ENCODE peak calls at places on chromosomes 16 and 17, in ten cellular contexts. N is prostate gland, W is sigmoid colon, L is HCT116, H is GM23338, P is K562, M is upper lobe of left lung, G is transverse colon, Z is endothelial cell of umbilical vein, Q is breast epithelium. D is an unnamed sample.

GRCh38 chr17:51164911-51165679 is 1.1 kb upstream of the NME2 start:
- DNase-seq in N (no peak), W (no peak), L (no peak), H (peak), P (no peak), M (peak), G (no peak), Z (no peak), Q (no peak), D (peak)

GRCh38 chr16:7397901-7398300 is 65.3 kb downstream of the RBFOX1 start:
- DNase-seq in N (no peak), W (no peak), L (no peak), H (no peak), P (no peak), M (no peak), G (no peak), Z (no peak), Q (no peak), D (no peak)

GRCh38 chr17:1053661-1054360 is 56.9 kb downstream of the TIMM22 start:
- DNase-seq in N (no peak), W (no peak), L (no peak), H (no peak), P (no peak), M (no peak), G (no peak), Z (no peak), Q (no peak), D (no peak)

GRCh38 chr17:47727704-47728036 is 5.4 kb upstream of the TBX21 start:
- DNase-seq in N (no peak), W (no peak), L (no peak), H (no peak), P (no peak), M (no peak), G (no peak), Z (no peak), Q (no peak), D (no peak)

GRCh38 chr17:41610965-41611640 is 1.5 kb downstream of the KRT16 start:
- DNase-seq in N (no peak), W (peak), L (no peak), H (no peak), P (no peak), M (peak), G (no peak), Z (no peak), Q (no peak), D (no peak)

GRCh38 chr16:70523621-70524405 is at the start of gene SF3B3:
- DNase-seq in N (peak), W (peak), L (no peak), H (peak), P (peak), M (peak), G (peak), Z (peak), Q (peak), D (peak)

GRCh38 chr16:67406111-67406593 is 10.1 kb downstream of the ZDHHC1 start:
- DNase-seq in N (no peak), W (peak), L (no peak), H (no peak), P (no peak), M (peak), G (no peak), Z (peak), Q (no peak), D (no peak)

GRCh38 chr17:14325618-14326167 is 24.8 kb downstream of the HS3ST3B1 start:
- DNase-seq in N (no peak), W (no peak), L (no peak), H (no peak), P (no peak), M (no peak), G (no peak), Z (no peak), Q (no peak), D (no peak)

GRCh38 chr17:28712037-28712704 is 483 bp upstream of the PROCA1 start:
- DNase-seq in N (no peak), W (no peak), L (no peak), H (peak), P (peak), M (peak), G (peak), Z (no peak), Q (no peak), D (no peak)

GRCh38 chr16:10033561-10033960 is 148.7 kb downstream of the GRIN2A start:
- DNase-seq in N (no peak), W (no peak), L (no peak), H (no peak), P (no peak), M (no peak), G (no peak), Z (no peak), Q (no peak), D (no peak)

GRCh38 chr16:87778476-87778829 is 12.7 kb upstream of the KLHDC4 start:
- DNase-seq in N (no peak), W (no peak), L (no peak), H (no peak), P (no peak), M (no peak), G (no peak), Z (no peak), Q (no peak), D (no peak)

GRCh38 chr16:87276091-87276561 is 41.1 kb downstream of the C16orf95 start:
- DNase-seq in N (no peak), W (no peak), L (no peak), H (no peak), P (no peak), M (peak), G (no peak), Z (peak), Q (no peak), D (no peak)

GRCh38 chr16:28019218-28019617 is 44.3 kb downstream of the GSG1L start:
- DNase-seq in N (no peak), W (no peak), L (no peak), H (no peak), P (no peak), M (no peak), G (no peak), Z (no peak), Q (no peak), D (no peak)

GRCh38 chr17:77246110-77247047 is 105.6 kb downstream of the SEC14L1 start:
- DNase-seq in N (no peak), W (no peak), L (no peak), H (no peak), P (no peak), M (no peak), G (peak), Z (no peak), Q (no peak), D (no peak)

GRCh38 chr17:78202666-78203065 is 11.4 kb upstream of the BIRC5 start:
- DNase-seq in N (no peak), W (no peak), L (no peak), H (no peak), P (no peak), M (no peak), G (no peak), Z (no peak), Q (no peak), D (no peak)

GRCh38 chr17:7631398-7632380 is 1.8 kb downstream of the SHBG start:
- DNase-seq in N (no peak), W (no peak), L (no peak), H (no peak), P (no peak), M (no peak), G (no peak), Z (no peak), Q (no peak), D (no peak)

GRCh38 chr17:37710344-37710886 is 34.4 kb downstream of the HNF1B start:
- DNase-seq in N (peak), W (no peak), L (peak), H (peak), P (peak), M (no peak), G (peak), Z (peak), Q (no peak), D (no peak)

GRCh38 chr17:28726396-28726911 is 421 bp upstream of the TLCD1 start:
- DNase-seq in N (peak), W (peak), L (peak), H (peak), P (no peak), M (no peak), G (peak), Z (no peak), Q (no peak), D (no peak)

GRCh38 chr17:46044286-46044928 is 45.4 kb downstream of the STH start:
- DNase-seq in N (peak), W (peak), L (peak), H (peak), P (peak), M (no peak), G (peak), Z (peak), Q (peak), D (no peak)

GRCh38 chr16:26050489-26050888 is 358.7 kb downstream of the HS3ST4 start:
- DNase-seq in N (no peak), W (no peak), L (no peak), H (no peak), P (no peak), M (no peak), G (no peak), Z (no peak), Q (no peak), D (no peak)

GRCh38 chr17:44906010-44906646 is 6.9 kb upstream of the EFTUD2 start:
- DNase-seq in N (no peak), W (no peak), L (peak), H (no peak), P (no peak), M (no peak), G (no peak), Z (peak), Q (no peak), D (no peak)

GRCh38 chr17:17134952-17135340 is 71.2 kb downstream of the PLD6 start:
- DNase-seq in N (no peak), W (no peak), L (no peak), H (no peak), P (no peak), M (no peak), G (no peak), Z (no peak), Q (no peak), D (no peak)

GRCh38 chr16:19005561-19006445 is 22.1 kb downstream of the TMC7 start:
- DNase-seq in N (no peak), W (no peak), L (peak), H (peak), P (no peak), M (no peak), G (peak), Z (peak), Q (no peak), D (no peak)
- TF ChIP-seq POLR2AphosphoS5 in N (no peak), W (no peak), L (no peak), H (no peak), P (no peak), M (no peak), G (peak), Z (peak), Q (no peak), D (peak)

GRCh38 chr16:53937068-53937614 is 233.2 kb downstream of the FTO start:
- DNase-seq in N (no peak), W (no peak), L (no peak), H (no peak), P (no peak), M (no peak), G (no peak), Z (no peak), Q (no peak), D (no peak)

GRCh38 chr16:53933407-53933806 is 229.5 kb downstream of the FTO start:
- DNase-seq in N (no peak), W (no peak), L (no peak), H (no peak), P (no peak), M (no peak), G (no peak), Z (no peak), Q (no peak), D (no peak)

GRCh38 chr16:53932975-53933374 is 229.0 kb downstream of the FTO start:
- DNase-seq in N (no peak), W (no peak), L (no peak), H (no peak), P (no peak), M (no peak), G (no peak), Z (no peak), Q (no peak), D (no peak)

GRCh38 chr16:53926209-53926608 is 222.3 kb downstream of the FTO start:
- DNase-seq in N (no peak), W (no peak), L (no peak), H (no peak), P (no peak), M (no peak), G (no peak), Z (no peak), Q (no peak), D (no peak)

DNA sequence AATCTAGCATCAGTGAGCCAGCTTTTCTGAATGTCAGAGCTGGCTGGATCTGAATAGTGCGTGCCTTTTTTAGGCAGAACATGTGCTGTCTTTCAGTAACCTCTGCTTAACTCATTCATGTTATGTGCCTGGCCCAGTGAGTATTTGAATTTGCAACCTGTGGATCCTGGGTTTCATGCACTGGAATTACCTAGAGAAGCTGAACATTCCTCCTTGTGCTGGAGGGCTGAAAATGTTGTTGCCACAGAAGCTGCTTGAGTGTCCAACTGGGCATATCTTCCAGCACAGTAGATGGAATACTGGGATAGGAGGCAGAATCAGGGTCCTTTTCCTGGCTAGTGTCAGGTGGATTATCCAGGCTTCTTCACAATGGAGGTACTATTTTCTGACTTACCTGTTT is 228.0 kb downstream of the FTO start:
- DNase-seq in N (no peak), W (no peak), L (no peak), H (no peak), P (no peak), M (no peak), G (no peak), Z (no peak), Q (no peak), D (no peak)
- H3K4me3 ChIP-seq in N (no peak), W (no peak), L (no peak), H (no peak), P (no peak), M (no peak), G (no peak), Z (no peak), Q (no peak), D (no peak)

DNA sequence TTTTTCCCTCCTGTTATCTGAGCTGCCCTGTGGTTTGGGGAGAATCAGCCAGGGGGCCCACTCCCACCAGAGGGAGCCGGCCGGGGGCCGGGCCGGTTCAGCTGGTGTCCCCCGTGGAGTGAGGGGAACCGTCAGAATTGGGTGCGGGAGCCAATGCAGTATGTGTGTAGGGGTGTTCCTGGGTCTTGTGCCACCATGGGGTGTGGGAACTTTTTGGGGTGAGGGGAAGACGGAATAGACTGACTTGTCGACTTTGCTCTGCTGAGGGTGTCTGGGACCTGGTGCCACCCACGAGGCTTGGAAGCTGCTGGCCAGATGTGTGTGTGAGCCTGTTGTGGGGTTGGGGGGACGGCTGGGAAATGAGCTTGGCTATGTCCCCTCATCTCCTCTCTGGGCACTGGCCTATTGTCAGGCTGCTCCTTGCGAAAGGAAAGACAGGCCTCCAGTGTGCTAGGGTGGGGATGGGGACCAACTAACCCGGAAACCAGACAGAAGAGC is 9.9 kb downstream of the RARA start:
- DNase-seq in N (no peak), W (peak), L (no peak), H (no peak), P (peak), M (peak), G (no peak), Z (peak), Q (no peak), D (no peak)
- TF ChIP-seq CTCF in N (peak), W (no peak), L (peak), H (peak), P (peak), M (no peak), G (peak), Z (peak), Q (no peak), D (no peak)

GRCh38 chr17:32385971-32386370 is 36.0 kb downstream of the ZNF207 start:
- DNase-seq in N (no peak), W (no peak), L (no peak), H (no peak), P (no peak), M (no peak), G (no peak), Z (no peak), Q (no peak), D (no peak)

GRCh38 chr17:32385121-32385520 is 35.2 kb downstream of the ZNF207 start:
- DNase-seq in N (no peak), W (no peak), L (no peak), H (no peak), P (no peak), M (no peak), G (no peak), Z (no peak), Q (no peak), D (no peak)

GRCh38 chr17:32386844-32387243 is 36.9 kb downstream of the ZNF207 start:
- DNase-seq in N (no peak), W (no peak), L (no peak), H (no peak), P (no peak), M (no peak), G (no peak), Z (no peak), Q (no peak), D (no peak)

GRCh38 chr17:32382526-32383223 is 32.7 kb downstream of the ZNF207 start:
- DNase-seq in N (no peak), W (no peak), L (no peak), H (no peak), P (no peak), M (no peak), G (no peak), Z (no peak), Q (no peak), D (no peak)

GRCh38 chr17:32383926-32384434 is 34.0 kb downstream of the ZNF207 start:
- DNase-seq in N (no peak), W (no peak), L (no peak), H (no peak), P (no peak), M (no peak), G (no peak), Z (no peak), Q (no peak), D (no peak)
- TF ChIP-seq POLR2AphosphoS5 in N (no peak), W (no peak), L (no peak), H (no peak), P (no peak), M (no peak), G (no peak), Z (no peak), Q (no peak), D (no peak)

DNA sequence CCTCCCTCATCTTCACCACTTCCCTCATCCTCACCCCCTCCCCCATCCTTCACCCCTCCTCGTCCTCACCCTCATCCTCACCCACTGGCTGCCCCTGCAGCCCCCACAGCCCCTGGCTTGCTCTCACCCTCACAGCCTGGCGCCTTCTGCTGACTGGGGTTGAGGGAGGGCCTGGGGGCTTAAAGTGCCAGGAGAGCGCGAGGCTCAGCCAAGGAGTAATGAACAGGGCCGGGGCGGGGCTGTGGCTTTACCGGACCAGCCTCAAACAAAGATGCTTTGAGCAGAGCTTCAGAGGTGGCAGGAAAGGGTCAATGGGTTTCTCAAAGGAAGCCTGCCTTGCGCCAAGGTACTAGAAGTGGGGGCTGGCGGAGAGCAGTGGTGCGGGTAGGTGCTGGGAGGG is at the start of gene PRSS33:
- DNase-seq in N (no peak), W (peak), L (no peak), H (no peak), P (no peak), M (no peak), G (no peak), Z (no peak), Q (no peak), D (no peak)
- H3K4me3 ChIP-seq in N (no peak), W (no peak), L (no peak), H (no peak), P (no peak), M (no peak), G (no peak), Z (no peak), Q (no peak), D (no peak)

DNA sequence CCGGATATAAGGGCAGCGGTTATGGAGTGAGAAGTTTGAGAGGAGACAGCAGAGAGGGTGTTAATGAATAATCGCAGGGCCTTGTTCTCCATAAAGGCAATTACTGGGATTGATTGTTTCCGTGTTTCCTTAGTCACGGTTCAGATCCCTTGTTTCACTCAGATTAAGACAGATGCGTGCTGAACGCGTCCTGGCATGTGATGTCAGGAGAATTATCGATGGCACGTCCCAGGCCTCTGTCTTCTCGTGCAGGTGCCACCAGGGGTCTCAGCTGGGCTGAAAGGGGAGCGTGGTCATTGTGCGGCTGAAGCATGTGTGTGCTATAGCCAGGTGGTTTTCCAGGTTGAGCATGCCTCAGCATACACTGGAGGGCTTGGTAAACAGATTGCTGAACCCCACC is 142.4 kb upstream of the NOL11 start:
- DNase-seq in N (peak), W (no peak), L (no peak), H (no peak), P (no peak), M (no peak), G (peak), Z (no peak), Q (no peak), D (no peak)
- TF ChIP-seq CTCF in N (peak), W (no peak), L (no peak), H (peak), P (no peak), M (no peak), G (no peak), Z (no peak), Q (no peak), D (no peak)